ENCODE peak calls at places on chromosomes 16 and 17, in nine cellular contexts. C, J, D, P, U, Q, O, G and N are unnamed samples.
A peak's percentile ranks its signal among the peaks of the same experiment; 100 is the strongest.

GRCh38 chr17:82107341-82107860 is 9.4 kb upstream of the FASN start:
- DNase-seq in C (peak; percentile 16), J (no peak), D (no peak), P (no peak), U (no peak), Q (no peak), O (no peak), G (peak; percentile 72), N (no peak)

GRCh38 chr17:48544356-48545021 is 420 bp downstream of the HOXB2 start:
- DNase-seq in C (peak; percentile 92), J (peak; percentile 81), D (peak; percentile 82), P (no peak), U (no peak), Q (no peak), O (peak; percentile 93), G (peak; percentile 96), N (peak; percentile 82)

GRCh38 chr16:28261916-28262315 is 30.4 kb upstream of the SBK1 start:
- DNase-seq in C (no peak), J (peak; percentile 51), D (peak; percentile 44), P (no peak), U (no peak), Q (no peak), O (no peak), G (no peak), N (no peak)

GRCh38 chr17:15321556-15322250 is 19.7 kb downstream of the TEKT3 start:
- DNase-seq in C (no peak), J (no peak), D (no peak), P (no peak), U (no peak), Q (no peak), O (peak; percentile 79), G (no peak), N (peak; percentile 77)

GRCh38 chr16:21284414-21284813 is 6.3 kb upstream of the CRYM start:
- DNase-seq in C (no peak), J (no peak), D (no peak), P (no peak), U (no peak), Q (no peak), O (no peak), G (no peak), N (no peak)

GRCh38 chr16:23371368-23371767 is 69.3 kb downstream of the SCNN1B start:
- DNase-seq in C (no peak), J (no peak), D (no peak), P (no peak), U (no peak), Q (no peak), O (no peak), G (peak; percentile 52), N (no peak)

GRCh38 chr17:17567631-17568030 is 23.9 kb downstream of the PEMT start:
- DNase-seq in C (no peak), J (no peak), D (peak; percentile 73), P (no peak), U (no peak), Q (peak; percentile 65), O (peak; percentile 17), G (no peak), N (peak; percentile 29)

GRCh38 chr17:36608794-36609497 is 7.6 kb downstream of the MRM1 start:
- DNase-seq in C (peak; percentile 32), J (peak; percentile 30), D (no peak), P (no peak), U (no peak), Q (peak; percentile 74), O (peak; percentile 66), G (no peak), N (peak; percentile 89)

GRCh38 chr16:10321407-10322397 is 64.2 kb upstream of the ATF7IP2 start:
- DNase-seq in C (no peak), J (no peak), D (no peak), P (no peak), U (no peak), Q (no peak), O (no peak), G (no peak), N (no peak)

GRCh38 chr16:72810480-72810879 is 237.4 kb downstream of the ZFHX3 start:
- DNase-seq in C (no peak), J (no peak), D (no peak), P (no peak), U (no peak), Q (no peak), O (no peak), G (no peak), N (no peak)

GRCh38 chr16:84013787-84014569 is 28.6 kb downstream of the SLC38A8 start:
- DNase-seq in C (no peak), J (peak; percentile 92), D (no peak), P (peak; percentile 92), U (peak; percentile 6), Q (no peak), O (peak; percentile 2), G (peak; percentile 83), N (no peak)

GRCh38 chr17:12549499-12549901 is 116.2 kb upstream of the MYOCD start:
- DNase-seq in C (no peak), J (no peak), D (no peak), P (no peak), U (no peak), Q (no peak), O (peak; percentile 72), G (no peak), N (no peak)

GRCh38 chr16:69243479-69243878 is 56.5 kb downstream of the SNTB2 start:
- DNase-seq in C (no peak), J (no peak), D (no peak), P (peak; percentile 27), U (no peak), Q (no peak), O (peak; percentile 81), G (no peak), N (peak; percentile 71)

DNA sequence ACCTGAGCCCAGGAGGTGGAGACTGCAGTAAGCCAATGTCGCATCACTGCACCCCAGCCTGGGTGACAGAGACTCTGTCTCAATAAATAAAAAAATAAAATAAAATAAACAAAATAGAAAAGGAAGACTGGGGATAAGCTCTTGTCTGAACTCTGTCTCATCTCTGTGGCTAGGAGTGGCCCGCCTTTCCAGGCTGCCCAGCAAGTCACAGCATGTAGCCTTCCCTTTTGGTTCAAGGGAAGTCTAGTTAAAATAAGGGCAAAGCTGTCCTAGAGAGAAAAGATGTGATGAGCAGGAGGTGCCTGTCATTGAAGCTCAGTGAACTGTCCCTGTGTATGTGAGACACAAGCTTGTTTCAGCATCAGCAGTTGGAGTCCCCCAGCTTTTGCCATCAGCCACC is 2.7 kb upstream of the GFAP start:
- DNase-seq in C (no peak), J (no peak), D (no peak), P (no peak), U (no peak), Q (no peak), O (no peak), G (peak; percentile 15), N (no peak)
- H3K4me3 ChIP-seq in C (no peak overlapping the region), J (no peak overlapping the region), D (no peak overlapping the region), P (no peak overlapping the region), U (no peak overlapping the region), Q (no peak overlapping the region), O (no peak overlapping the region), G (no peak overlapping the region), N (no peak overlapping the region)

DNA sequence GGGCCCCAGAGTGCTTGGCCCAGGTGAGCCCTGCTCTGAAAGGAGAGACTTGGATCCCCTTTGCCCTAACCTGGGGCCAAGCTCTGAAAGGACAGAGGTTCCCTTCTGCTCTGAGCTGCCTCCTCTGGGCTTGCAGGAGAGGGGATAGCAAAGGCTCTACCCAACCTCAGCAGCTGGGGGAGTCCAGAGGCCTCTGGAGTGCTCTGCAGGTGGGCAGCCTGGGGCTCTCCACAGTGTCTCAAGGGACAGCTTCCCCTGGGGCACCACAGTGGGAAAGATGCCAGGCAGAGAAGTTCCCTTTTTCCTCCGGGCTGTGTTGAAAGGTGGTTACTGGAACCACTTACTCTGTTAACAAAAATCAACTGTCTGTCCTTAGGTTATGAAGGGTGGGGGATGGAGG is 48.2 kb upstream of the MGAT5B start:
- DNase-seq in C (no peak), J (no peak), D (no peak), P (no peak), U (no peak), Q (no peak), O (no peak), G (no peak), N (no peak)
- TF ChIP-seq CTCF in C (no peak), J (no peak), D (no peak), P (no peak), U (no peak), Q (no peak), O (no peak), G (no peak), N (no peak)

GRCh38 chr16:2869502-2870064 is 11.6 kb upstream of the PRSS22 start:
- DNase-seq in C (no peak), J (no peak), D (no peak), P (no peak), U (no peak), Q (no peak), O (no peak), G (no peak), N (no peak)
- H3K4me3 ChIP-seq in C (no peak overlapping the region), J (no peak overlapping the region), D (no peak overlapping the region), P (no peak overlapping the region), U (no peak overlapping the region), Q (no peak overlapping the region), O (no peak overlapping the region), G (no peak overlapping the region), N (no peak overlapping the region)

GRCh38 chr17:16353702-16354174 is 469 bp upstream of the CENPV start:
- DNase-seq in C (no peak), J (no peak), D (no peak), P (no peak), U (no peak), Q (no peak), O (no peak), G (no peak), N (no peak)

GRCh38 chr17:16351831-16352230 is 1.4 kb downstream of the CENPV start:
- DNase-seq in C (no peak), J (no peak), D (no peak), P (no peak), U (no peak), Q (no peak), O (peak; percentile 75), G (no peak), N (peak; percentile 42)

GRCh38 chr17:16354585-16354984 is 1.3 kb upstream of the CENPV start:
- DNase-seq in C (no peak), J (no peak), D (no peak), P (no peak), U (no peak), Q (no peak), O (no peak), G (no peak), N (no peak)

GRCh38 chr17:16352303-16352837 is 899 bp downstream of the CENPV start:
- DNase-seq in C (no peak), J (peak; percentile 54), D (no peak), P (no peak), U (no peak), Q (peak; percentile 44), O (peak; percentile 30), G (no peak), N (peak; percentile 70)

DNA sequence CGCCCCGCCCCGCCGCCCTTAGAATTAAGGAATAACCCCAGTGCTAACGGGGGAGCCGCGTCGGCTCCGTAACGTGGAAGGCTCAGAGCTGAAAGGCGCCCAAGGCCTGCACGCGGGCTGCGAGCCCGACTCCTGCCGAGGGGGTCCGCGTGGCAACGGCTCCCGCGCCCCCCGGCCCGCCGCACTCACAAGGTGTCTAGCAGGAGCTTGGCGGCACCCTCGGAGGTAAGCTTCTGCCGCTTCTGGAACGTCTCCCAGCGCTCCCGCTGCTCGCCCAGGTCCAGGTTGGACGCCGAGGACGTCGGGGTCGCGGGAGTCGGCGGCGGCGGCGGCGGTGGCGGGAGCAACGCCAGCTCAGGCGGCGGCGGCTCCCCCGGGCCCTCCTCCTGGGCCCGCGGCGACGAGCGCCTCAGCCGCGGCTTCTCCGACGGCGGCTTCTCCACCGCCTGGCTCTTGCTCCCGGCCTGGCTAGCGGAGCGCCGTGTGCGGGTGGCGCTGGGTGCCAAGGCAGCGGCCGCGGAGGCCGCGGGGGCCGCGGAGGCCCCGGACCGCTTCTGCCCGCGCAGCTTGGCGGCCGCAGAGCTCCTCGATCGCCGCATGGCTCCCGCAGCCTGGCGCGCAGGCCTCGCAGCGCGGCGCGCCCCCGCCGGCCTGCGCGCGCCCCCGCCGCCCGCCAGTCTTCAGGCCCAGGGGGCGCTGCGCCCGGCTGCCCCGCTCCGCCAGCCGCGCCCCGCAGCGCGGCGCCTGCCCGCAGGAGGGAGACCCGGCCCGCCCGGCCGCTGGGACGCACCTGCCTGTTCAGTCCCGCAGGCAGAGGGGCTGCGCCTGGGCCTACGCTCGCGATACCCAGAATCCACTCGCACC is at the start of gene CENPV:
- DNase-seq in C (peak; percentile 48), J (peak; percentile 70), D (peak; percentile 34), P (peak; percentile 31), U (peak; percentile 28), Q (peak; percentile 40), O (peak; percentile 34), G (peak; percentile 78), N (peak; percentile 35)
- TF ChIP-seq CTCF in C (peak; percentile 37), J (no peak), D (no peak), P (peak; percentile 17), U (no peak), Q (no peak), O (peak; percentile 37), G (peak; percentile 28), N (no peak)